ENCODE peak calls at places on chromosomes 12 and 14, in nine cellular contexts. B is SIG-M5; C is NCI-H69; N is RWPE1; O is frontal cortex; V is mesothelial cell of epicardium; Y is CD4-positive, CD25-positive, alpha-beta regulatory T cell; S is stimulated activated CD4-positive, alpha-beta T cell treated with anti-CD3 and anti-CD28 coated beads, Interleukin-1b, Interleukin-23, amount 100 ng/mL, for 48 hours; X is T47D. M is an unnamed sample.

GRCh38 chr12:78385541-78385940 is 479.0 kb upstream of the SYT1 start:
- DNase-seq in V (no peak), O (no peak), N (no peak), Y (no peak), B (no peak), S (no peak), X (no peak), C (no peak), M (no peak)

GRCh38 chr12:121724930-121725329 is 12.4 kb downstream of the TMEM120B start:
- DNase-seq in V (no peak), X (no peak), B (no peak), Y (no peak), C (no peak), N (no peak), O (no peak), S (no peak), M (no peak)

GRCh38 chr12:19624401-19624930 is 185.2 kb downstream of the AEBP2 start:
- DNase-seq in X (no peak), C (no peak), S (no peak), O (no peak), N (no peak), B (no peak), V (no peak), Y (no peak), M (no peak)

GRCh38 chr14:101927859-101928258 is 36.5 kb upstream of the DYNC1H1 start:
- DNase-seq in C (no peak), B (no peak), N (peak), V (no peak), Y (no peak), S (peak), O (peak), X (no peak), M (peak)

GRCh38 chr12:70994217-70994788 is 73.8 kb upstream of the PTPRR start:
- DNase-seq in X (no peak), O (no peak), C (peak), N (no peak), S (no peak), Y (no peak), B (no peak), V (no peak), M (no peak)

GRCh38 chr12:70842942-70843341 is 77.6 kb downstream of the PTPRR start:
- DNase-seq in O (no peak), Y (no peak), C (no peak), N (no peak), S (no peak), X (no peak), V (no peak), B (no peak), M (no peak)

GRCh38 chr14:61034416-61035100 is 53.5 kb downstream of the SLC38A6 start:
- DNase-seq in X (no peak), N (no peak), Y (peak), C (peak), B (no peak), S (no peak), V (no peak), O (no peak), M (no peak)

GRCh38 chr12:54052745-54053624 is 650 bp upstream of the HOXC4 start:
- DNase-seq in Y (peak), X (no peak), V (no peak), O (no peak), S (no peak), B (no peak), N (no peak), C (peak), M (peak)

GRCh38 chr12:12900786-12901157 is 9.4 kb downstream of the GPRC5A start:
- DNase-seq in Y (no peak), C (no peak), O (no peak), N (no peak), X (no peak), B (no peak), V (no peak), S (no peak), M (no peak)

GRCh38 chr14:39939023-39939422 is 506.8 kb upstream of the FBXO33 start:
- DNase-seq in Y (no peak), O (no peak), V (no peak), S (no peak), B (no peak), N (no peak), C (no peak), X (no peak), M (no peak)

GRCh38 chr12:30041096-30041495 is 257.4 kb upstream of the TMTC1 start:
- DNase-seq in B (no peak), O (no peak), X (no peak), N (no peak), V (no peak), S (no peak), C (no peak), Y (no peak), M (no peak)

GRCh38 chr14:105087308-105087962 is 22.2 kb upstream of the GPR132 start:
- DNase-seq in C (peak), O (peak), X (no peak), V (no peak), S (no peak), Y (no peak), B (no peak), N (peak), M (no peak)

GRCh38 chr12:57126561-57126960 is 1.7 kb upstream of the LRP1 start:
- DNase-seq in S (no peak), O (peak), N (no peak), C (peak), X (no peak), B (no peak), V (no peak), Y (no peak), M (peak)

GRCh38 chr12:111570090-111570961 is 28.8 kb downstream of the ATXN2 start:
- DNase-seq in S (no peak), V (no peak), B (no peak), Y (no peak), C (no peak), X (no peak), N (peak), O (no peak), M (no peak)

GRCh38 chr14:85549697-85550096 is 19.8 kb downstream of the FLRT2 start:
- DNase-seq in Y (no peak), N (no peak), O (no peak), V (no peak), X (no peak), S (no peak), B (no peak), C (no peak), M (no peak)

GRCh38 chr14:64973826-64974225 is 1.7 kb upstream of the RAB15 start:
- DNase-seq in O (no peak), N (no peak), B (no peak), X (no peak), C (no peak), V (no peak), S (no peak), Y (no peak), M (no peak)

GRCh38 chr14:85142982-85143381 is 387.0 kb upstream of the FLRT2 start:
- DNase-seq in Y (no peak), V (no peak), X (no peak), S (no peak), C (no peak), N (no peak), O (no peak), B (no peak), M (no peak)

GRCh38 chr12:72256725-72257124 is 15.4 kb upstream of the TRHDE start:
- DNase-seq in B (no peak), O (no peak), S (no peak), N (no peak), Y (no peak), C (no peak), X (no peak), V (no peak), M (no peak)

GRCh38 chr14:105852378-105853088 is 326.1 kb downstream of the TMEM121 start:
- DNase-seq in Y (no peak), O (no peak), X (no peak), N (no peak), V (no peak), B (no peak), C (peak), S (no peak), M (no peak)

GRCh38 chr12:112122823-112123690 is 2.3 kb upstream of the TRAFD1 start:
- DNase-seq in V (no peak), Y (no peak), S (no peak), N (no peak), B (no peak), X (no peak), O (no peak), C (peak), M (no peak)

GRCh38 chr14:52936437-52936836 is 14.4 kb downstream of the FERMT2 start:
- DNase-seq in C (no peak), B (no peak), V (no peak), X (no peak), O (no peak), N (no peak), Y (no peak), S (no peak), M (peak)

GRCh38 chr12:75650100-75650499 is 138.7 kb upstream of the KRR1 start:
- DNase-seq in X (no peak), B (no peak), O (no peak), V (no peak), S (no peak), Y (no peak), N (no peak), C (no peak), M (no peak)

GRCh38 chr12:111271674-111272418 is 97.0 kb downstream of the PHETA1 start:
- DNase-seq in V (no peak), N (no peak), S (no peak), Y (peak), C (peak), O (no peak), B (no peak), X (no peak), M (no peak)

GRCh38 chr12:19461986-19462385 is 22.7 kb downstream of the AEBP2 start:
- DNase-seq in X (no peak), N (no peak), V (no peak), Y (peak), S (no peak), B (no peak), O (no peak), C (no peak), M (no peak)

GRCh38 chr12:123232472-123232806 is 502 bp downstream of the MPHOSPH9 start:
- DNase-seq in S (no peak), X (no peak), N (no peak), O (no peak), C (no peak), V (no peak), Y (no peak), B (no peak), M (no peak)

GRCh38 chr14:52268191-52269061 is 928 bp downstream of the PTGDR start:
- DNase-seq in S (peak), Y (peak), C (peak), O (peak), X (no peak), N (no peak), V (no peak), B (no peak), M (no peak)

GRCh38 chr12:126668538-126668937 is 1598.4 kb upstream of the TMEM132C start:
- DNase-seq in S (no peak), O (no peak), B (no peak), C (no peak), Y (no peak), X (no peak), N (peak), V (no peak), M (no peak)

GRCh38 chr14:63727736-63728728 is at the start of gene SGPP1:
- DNase-seq in B (no peak), O (peak), N (peak), S (peak), C (peak), Y (peak), V (peak), X (peak), M (peak)

GRCh38 chr12:92467886-92468285 is 234.9 kb upstream of the PLEKHG7 start:
- DNase-seq in B (no peak), C (no peak), N (peak), Y (no peak), S (no peak), V (no peak), O (no peak), X (no peak), M (no peak)

GRCh38 chr12:104733717-104734175 is 224.3 kb downstream of the SLC41A2 start:
- DNase-seq in C (peak), B (no peak), Y (peak), X (no peak), V (no peak), O (no peak), S (peak), N (no peak), M (peak)

GRCh38 chr14:57889245-57889644 is 23.4 kb upstream of the SLC35F4 start:
- DNase-seq in N (peak), Y (no peak), X (no peak), O (no peak), S (no peak), B (no peak), C (peak), V (no peak), M (no peak)

GRCh38 chr12:27434673-27435565 is 11.6 kb upstream of the SMCO2 start:
- DNase-seq in B (no peak), C (peak), N (peak), S (peak), X (peak), V (no peak), Y (peak), O (no peak), M (peak)

GRCh38 chr12:20370001-20370381 is 1.7 kb downstream of the PDE3A start:
- DNase-seq in Y (no peak), N (no peak), X (no peak), C (peak), S (no peak), V (no peak), B (no peak), O (no peak), M (peak)

GRCh38 chr14:102507026-102507860 is 2.3 kb downstream of the ANKRD9 start:
- DNase-seq in B (no peak), Y (no peak), X (no peak), O (no peak), V (no peak), N (no peak), S (no peak), C (no peak), M (no peak)

GRCh38 chr12:53492188-53492587 is 7.1 kb downstream of the MAP3K12 start:
- DNase-seq in Y (no peak), N (no peak), S (no peak), C (peak), X (no peak), V (no peak), O (no peak), B (no peak), M (peak)

GRCh38 chr12:125187148-125187733 is 122.0 kb downstream of the AACS start:
- DNase-seq in V (no peak), O (no peak), N (no peak), B (no peak), Y (no peak), S (no peak), C (peak), X (no peak), M (peak)

GRCh38 chr12:79634957-79635471 is 55.8 kb downstream of the PAWR start:
- DNase-seq in O (no peak), C (peak), Y (no peak), N (peak), X (no peak), S (no peak), B (no peak), V (no peak), M (peak)

M was measured in NCI-H82.